ENCODE peak calls at places on chromosomes 13 and 19, in nine cellular contexts. V is fibroblast of lung, F is endothelial cell of umbilical vein, U is endodermal cell, G is heart right ventricle, S is AG10803, E is adrenal gland, N is tibial nerve, C is esophagus squamous epithelium. W is an unnamed sample.

GRCh38 chr19:9430444-9430843 is 4.9 kb downstream of the ZNF266 start:
- DNase-seq in N (no peak), S (no peak), G (no peak), E (no peak), V (no peak), C (no peak), F (no peak), U (no peak), W (no peak)

GRCh38 chr19:1619094-1619439 is 13.8 kb upstream of the UQCR11 start:
- DNase-seq in S (no peak), F (no peak), U (no peak), G (no peak), E (no peak), N (no peak), C (no peak), V (no peak), W (no peak)

GRCh38 chr19:14113762-14114414 is 3.7 kb downstream of the PRKACA start:
- DNase-seq in U (peak), V (no peak), F (no peak), N (no peak), G (peak), E (peak), C (no peak), S (no peak), W (no peak)

GRCh38 chr19:9309974-9310446 is 372 bp upstream of the ZNF699 start:
- DNase-seq in U (peak), F (no peak), C (peak), G (peak), V (no peak), S (peak), N (peak), E (peak), W (peak)

GRCh38 chr19:45396389-45397260 is 8.2 kb downstream of the PPP1R13L start:
- DNase-seq in S (no peak), G (no peak), F (no peak), C (no peak), N (no peak), U (peak), V (no peak), E (no peak), W (no peak)

GRCh38 chr19:41926861-41927809 is 1.1 kb downstream of the ERFL start:
- DNase-seq in N (no peak), E (no peak), G (no peak), S (no peak), F (no peak), V (no peak), U (no peak), C (no peak), W (no peak)

GRCh38 chr19:41769608-41770007 is 14.3 kb downstream of the CEACAM6 start:
- DNase-seq in G (no peak), N (no peak), V (no peak), E (no peak), S (no peak), C (no peak), F (no peak), U (no peak), W (no peak)

GRCh38 chr13:89721216-89721615 is 1626.3 kb upstream of the MIR17HG start:
- DNase-seq in V (no peak), S (no peak), N (no peak), F (no peak), U (no peak), G (no peak), E (no peak), C (no peak), W (no peak)

GRCh38 chr19:19032420-19033175 is 719 bp downstream of the SUGP2 start:
- DNase-seq in G (peak), N (peak), S (peak), V (peak), E (peak), C (no peak), U (peak), F (peak), W (peak)

GRCh38 chr13:95704510-95704909 is 27.6 kb downstream of the DNAJC3 start:
- DNase-seq in F (no peak), C (no peak), E (no peak), U (no peak), G (no peak), N (no peak), S (no peak), V (no peak), W (no peak)

GRCh38 chr13:84606616-84607015 is 724.3 kb upstream of the SLITRK1 start:
- DNase-seq in N (no peak), S (no peak), V (peak), E (no peak), G (no peak), U (no peak), C (no peak), F (no peak), W (no peak)

GRCh38 chr13:91358384-91358776 is 10.9 kb downstream of the MIR17HG start:
- DNase-seq in C (no peak), V (no peak), N (no peak), U (no peak), G (no peak), E (no peak), F (no peak), S (no peak), W (no peak)

GRCh38 chr19:839146-839872 is 1.5 kb upstream of the PRTN3 start:
- DNase-seq in F (no peak), V (no peak), E (no peak), U (no peak), S (no peak), C (no peak), N (no peak), G (no peak), W (no peak)

GRCh38 chr19:18168673-18169381 is 4.8 kb upstream of the IFI30 start:
- DNase-seq in F (no peak), V (no peak), S (no peak), C (no peak), E (peak), U (no peak), N (no peak), G (no peak), W (no peak)

GRCh38 chr19:46503848-46504453 is 8.3 kb upstream of the PNMA8B start:
- DNase-seq in N (no peak), C (no peak), U (no peak), G (no peak), V (no peak), S (no peak), F (no peak), E (no peak), W (no peak)

GRCh38 chr19:40223135-40223822 is 3.2 kb downstream of the CCNP start:
- DNase-seq in C (no peak), G (no peak), V (no peak), F (no peak), S (no peak), E (no peak), U (peak), N (no peak), W (no peak)

GRCh38 chr19:34222386-34222785 is 32.0 kb upstream of the GARRE1 start:
- DNase-seq in F (no peak), U (no peak), C (no peak), S (no peak), V (no peak), G (no peak), N (no peak), E (no peak), W (no peak)

GRCh38 chr19:34217952-34218817 is 36.2 kb upstream of the GARRE1 start:
- DNase-seq in U (no peak), S (peak), F (peak), C (no peak), G (no peak), V (peak), N (peak), E (no peak), W (peak)

GRCh38 chr19:34224996-34225658 is 29.2 kb upstream of the GARRE1 start:
- DNase-seq in U (peak), F (no peak), S (peak), N (no peak), E (no peak), G (no peak), V (peak), C (no peak), W (no peak)

GRCh38 chr19:34218818-34219164 is 35.6 kb upstream of the GARRE1 start:
- DNase-seq in G (no peak), S (no peak), E (no peak), F (peak), U (no peak), N (no peak), V (no peak), C (no peak), W (no peak)

GRCh38 chr19:34220472-34221063 is 33.8 kb upstream of the GARRE1 start:
- DNase-seq in U (peak), F (peak), G (no peak), C (no peak), S (peak), V (peak), N (peak), E (peak), W (no peak)
- TF ChIP-seq CTCF in U (peak), F (peak), G (peak), C (peak), S (peak), V (peak), N (peak), E (peak), W (peak)

DNA sequence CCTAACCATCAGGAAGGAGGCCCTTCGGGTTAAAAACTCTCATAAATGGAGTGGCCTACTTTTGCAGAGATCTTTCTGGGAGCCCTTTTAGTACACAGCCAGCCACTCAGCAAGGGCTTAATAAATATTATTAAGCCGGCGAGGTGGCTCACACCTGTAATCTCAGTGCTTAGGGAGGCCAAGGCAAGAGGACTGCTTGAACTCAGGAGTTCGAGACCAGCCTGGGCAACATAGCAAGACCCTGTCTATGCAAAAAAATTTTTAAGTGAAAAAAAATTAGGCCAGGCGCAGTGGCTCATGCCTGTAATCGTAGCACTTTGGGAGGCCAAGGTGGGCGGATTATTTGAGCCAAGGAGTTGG is 810 bp upstream of the KANK2 start:
- DNase-seq in G (no peak), U (no peak), E (no peak), C (no peak), V (no peak), F (no peak), N (no peak), S (no peak), W (no peak)
- H3K4me3 ChIP-seq in G (peak), U (peak), E (peak), C (peak), V (peak), F (no peak), N (peak), S (peak), W (no peak)

DNA sequence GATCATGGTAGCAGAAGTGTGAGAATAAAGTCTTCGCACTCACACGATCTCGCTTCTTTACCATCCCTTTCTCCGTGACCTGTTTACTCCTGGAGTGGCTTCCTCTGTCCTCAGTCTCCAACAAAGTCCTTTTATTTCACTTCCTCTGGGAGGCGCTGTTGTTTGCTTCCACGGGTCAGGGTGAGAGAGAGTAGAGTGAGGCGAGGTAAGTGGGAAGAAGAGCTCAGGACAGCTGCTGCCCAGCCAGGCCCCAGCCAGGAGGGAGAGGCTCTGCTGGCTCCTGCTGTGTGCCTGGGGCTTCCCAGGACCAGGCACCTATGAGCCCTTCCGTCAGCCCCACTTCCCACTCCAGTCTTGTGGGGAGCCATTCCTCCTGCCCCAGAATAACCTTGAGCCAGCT is 242.1 kb downstream of the FGF9 start:
- DNase-seq in S (no peak), E (no peak), U (peak), C (no peak), V (no peak), F (no peak), N (no peak), G (no peak), W (no peak)
- TF ChIP-seq CTCF in S (peak), E (peak), U (peak), C (no peak), V (no peak), F (no peak), N (no peak), G (no peak), W (no peak)

GRCh38 chr19:50362656-50363424 is 2.6 kb downstream of the NAPSA start:
- DNase-seq in S (no peak), F (no peak), N (no peak), G (no peak), V (no peak), C (no peak), U (no peak), E (no peak), W (no peak)
- H3K4me3 ChIP-seq in S (no peak), F (no peak), N (no peak), G (no peak), V (no peak), C (no peak), U (no peak), E (no peak), W (no peak)

GRCh38 chr19:23392706-23393105 is 2.6 kb downstream of the ZNF91 start:
- DNase-seq in N (no peak), U (no peak), V (peak), F (no peak), S (no peak), C (no peak), E (no peak), G (no peak), W (no peak)

GRCh38 chr19:23395041-23395721 is at the start of gene ZNF91:
- DNase-seq in V (peak), E (peak), U (peak), N (peak), F (peak), C (peak), S (peak), G (peak), W (peak)

GRCh38 chr19:23391239-23391638 is 4.0 kb downstream of the ZNF91 start:
- DNase-seq in V (no peak), G (no peak), E (no peak), C (no peak), N (no peak), U (no peak), S (no peak), F (no peak), W (no peak)

GRCh38 chr19:23393121-23393520 is 2.1 kb downstream of the ZNF91 start:
- DNase-seq in C (no peak), U (no peak), G (no peak), N (no peak), E (no peak), F (no peak), V (no peak), S (no peak), W (no peak)
- TF ChIP-seq CTCF in C (no peak), U (no peak), G (no peak), N (no peak), E (no peak), F (no peak), V (no peak), S (no peak), W (no peak)

GRCh38 chr19:48698046-48698445 is 2.3 kb downstream of the FUT2 start:
- DNase-seq in V (peak), G (no peak), U (no peak), S (peak), C (no peak), F (peak), E (no peak), N (no peak), W (no peak)

GRCh38 chr19:48696353-48697010 is 711 bp downstream of the FUT2 start:
- DNase-seq in N (no peak), S (no peak), F (no peak), U (peak), G (no peak), E (no peak), C (no peak), V (no peak), W (no peak)

GRCh38 chr19:48695743-48696352 is at the start of gene FUT2:
- DNase-seq in E (no peak), N (no peak), G (no peak), S (no peak), F (no peak), U (peak), C (no peak), V (no peak), W (no peak)
- H3K4me3 ChIP-seq in E (peak), N (peak), G (peak), S (peak), F (no peak), U (peak), C (peak), V (no peak), W (no peak)

DNA sequence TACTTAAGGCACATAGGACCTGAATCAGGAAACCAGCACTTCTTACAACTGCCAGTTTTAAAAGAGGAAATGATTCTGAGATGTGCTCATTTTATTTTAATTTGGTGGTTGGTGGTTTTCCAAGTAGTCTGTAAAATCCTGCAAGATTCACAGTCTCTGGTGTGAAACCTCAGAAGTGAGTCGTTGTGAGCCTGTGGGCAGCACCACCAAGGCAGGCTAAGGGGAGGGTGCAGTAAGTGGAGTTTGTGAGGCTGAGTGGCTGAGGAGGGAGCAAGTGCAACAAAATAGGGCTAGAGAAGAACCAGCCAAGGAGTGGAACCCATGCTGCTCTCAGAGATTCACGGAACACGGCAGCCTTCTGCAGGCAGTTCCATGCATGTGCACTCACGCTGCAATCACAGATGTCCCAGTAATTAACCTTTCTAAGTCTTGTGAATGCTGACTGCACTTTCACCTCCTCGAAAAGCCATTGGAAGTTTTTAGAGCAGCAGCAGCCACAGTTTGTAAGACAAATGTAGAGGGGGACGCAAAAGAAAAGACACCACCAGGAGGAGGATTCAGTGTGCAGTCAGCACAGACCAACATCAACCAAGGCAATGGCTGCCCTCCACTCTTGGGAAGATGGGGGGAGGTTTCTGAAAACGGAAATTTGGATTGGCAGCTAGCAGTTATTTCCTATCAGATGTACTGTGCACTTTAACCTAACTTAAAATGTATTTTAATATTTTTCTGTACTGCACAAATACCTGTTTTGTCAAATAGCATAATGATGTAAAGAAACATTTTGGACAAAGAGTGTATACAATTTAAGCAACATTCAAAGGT is 44.9 kb downstream of the ESD start:
- DNase-seq in S (peak), F (no peak), G (no peak), C (no peak), U (no peak), E (no peak), V (peak), N (no peak), W (peak)
- TF ChIP-seq CTCF in S (no peak), F (no peak), G (no peak), C (no peak), U (peak), E (no peak), V (no peak), N (no peak), W (no peak)

GRCh38 chr13:30645629-30646028 is 27.9 kb downstream of the USPL1 start:
- DNase-seq in G (no peak), C (no peak), E (no peak), V (no peak), S (no peak), U (no peak), N (no peak), F (no peak), W (no peak)

GRCh38 chr13:30647420-30647819 is 29.7 kb downstream of the USPL1 start:
- DNase-seq in V (no peak), U (no peak), G (no peak), S (no peak), E (no peak), F (no peak), N (no peak), C (no peak), W (no peak)

GRCh38 chr13:30648522-30649012 is 30.8 kb downstream of the USPL1 start:
- DNase-seq in F (no peak), U (no peak), E (no peak), V (no peak), C (no peak), G (no peak), S (no peak), N (no peak), W (no peak)

GRCh38 chr13:30652746-30653145 is 35.0 kb downstream of the USPL1 start:
- DNase-seq in V (peak), U (no peak), E (no peak), F (no peak), N (no peak), C (no peak), G (no peak), S (peak), W (no peak)

DNA sequence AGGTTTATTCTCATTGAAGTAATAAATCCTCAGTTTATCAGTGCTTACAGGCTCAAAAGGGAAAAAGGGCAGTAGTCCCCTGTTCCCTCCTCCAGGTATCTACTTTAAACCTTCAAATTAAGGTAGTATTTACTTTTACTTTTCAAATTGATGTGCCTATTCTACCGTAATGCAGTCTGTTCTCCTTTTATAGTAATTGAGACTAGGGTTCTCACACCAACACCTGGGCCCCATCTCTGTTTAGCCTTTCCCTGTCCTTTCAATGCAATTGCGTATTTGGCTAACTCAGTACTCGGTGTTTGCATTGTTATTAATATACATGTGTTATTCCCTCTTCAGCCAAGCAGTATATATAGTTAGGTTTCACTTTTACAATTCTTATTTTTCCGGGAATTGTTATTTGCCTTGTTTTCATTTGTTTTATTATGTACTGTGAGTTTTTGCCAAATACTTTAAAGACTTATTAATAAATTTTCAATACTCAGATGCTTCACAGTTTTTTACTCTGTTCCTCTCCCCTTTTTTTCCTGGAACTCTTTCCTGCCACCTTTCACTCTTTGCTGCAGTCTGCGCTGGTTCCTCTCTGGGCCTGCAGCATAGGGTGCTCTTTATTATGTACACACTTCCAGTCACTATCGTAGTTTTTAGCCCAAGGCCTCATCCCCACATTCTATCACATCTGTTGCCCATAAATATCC is 30.3 kb downstream of the USPL1 start:
- DNase-seq in E (no peak), S (no peak), U (no peak), V (no peak), C (no peak), G (no peak), F (no peak), N (no peak), W (no peak)
- H3K4me3 ChIP-seq in E (no peak), S (no peak), U (no peak), V (no peak), C (no peak), G (no peak), F (no peak), N (no peak), W (no peak)

GRCh38 chr13:33746867-33747266 is 71.1 kb upstream of the RFC3 start:
- DNase-seq in F (no peak), E (no peak), C (no peak), N (no peak), V (no peak), G (no peak), S (no peak), U (no peak), W (no peak)
- TF ChIP-seq CTCF in F (no peak), E (no peak), C (no peak), N (no peak), V (no peak), G (no peak), S (no peak), U (no peak), W (no peak)

W was measured in AG09309.